ENCODE peak calls at places on chromosomes 13 and 19, in five cellular contexts. One of them, this sample, is unnamed.
A peak's percentile ranks its signal among the peaks of the same experiment; 100 is the strongest.

GRCh38 chr19:46821512-46822359 is 28.9 kb downstream of the AP2S1 start:
- DNase-seq in fibroblast of villous mesenchyme: no peak
- DNase-seq in naive B cell: peak; percentile 67
- DNase-seq in mammary epithelial cell: no peak
- DNase-seq in nephron progenitor cell: no peak
- DNase-seq in this sample: peak; percentile 41

GRCh38 chr19:44576843-44577565 is 36.4 kb upstream of the IGSF23 start:
- DNase-seq in fibroblast of villous mesenchyme: peak; percentile 26
- DNase-seq in nephron progenitor cell: no peak
- DNase-seq in naive B cell: no peak
- DNase-seq in mammary epithelial cell: peak; percentile 56
- DNase-seq in this sample: peak; percentile 70

GRCh38 chr19:18278521-18279265 is 2.7 kb downstream of the JUND start:
- DNase-seq in naive B cell: peak; percentile 49
- DNase-seq in nephron progenitor cell: peak; percentile 18
- DNase-seq in mammary epithelial cell: no peak
- DNase-seq in fibroblast of villous mesenchyme: peak; percentile 43
- DNase-seq in this sample: no peak

GRCh38 chr13:102856603-102857002 is 10.8 kb downstream of the ERCC5 start:
- DNase-seq in fibroblast of villous mesenchyme: no peak
- DNase-seq in nephron progenitor cell: no peak
- DNase-seq in mammary epithelial cell: peak; percentile 23
- DNase-seq in naive B cell: no peak
- DNase-seq in this sample: no peak

GRCh38 chr13:78428646-78429045 is 174.7 kb downstream of the POU4F1 start:
- DNase-seq in naive B cell: no peak
- DNase-seq in mammary epithelial cell: no peak
- DNase-seq in fibroblast of villous mesenchyme: no peak
- DNase-seq in nephron progenitor cell: no peak
- DNase-seq in this sample: no peak

GRCh38 chr13:102724923-102725322 is 30.1 kb upstream of the METTL21C start:
- DNase-seq in nephron progenitor cell: no peak
- DNase-seq in mammary epithelial cell: peak; percentile 93
- DNase-seq in fibroblast of villous mesenchyme: peak; percentile 70
- DNase-seq in naive B cell: no peak
- DNase-seq in this sample: no peak

GRCh38 chr19:40513741-40514315 is 47.0 kb downstream of the SPTBN4 start:
- DNase-seq in fibroblast of villous mesenchyme: no peak
- DNase-seq in naive B cell: no peak
- DNase-seq in mammary epithelial cell: no peak
- DNase-seq in nephron progenitor cell: no peak
- DNase-seq in this sample: no peak

GRCh38 chr19:3065675-3066357 is 3.5 kb upstream of the TLE5 start:
- DNase-seq in mammary epithelial cell: no peak
- DNase-seq in fibroblast of villous mesenchyme: no peak
- DNase-seq in nephron progenitor cell: no peak
- DNase-seq in naive B cell: peak; percentile 71
- DNase-seq in this sample: no peak

GRCh38 chr13:26934096-26934495 is 173.5 kb upstream of the GPR12 start:
- DNase-seq in nephron progenitor cell: no peak
- DNase-seq in naive B cell: no peak
- DNase-seq in fibroblast of villous mesenchyme: no peak
- DNase-seq in mammary epithelial cell: no peak
- DNase-seq in this sample: no peak

GRCh38 chr19:39465956-39466747 is 14.5 kb upstream of the TIMM50 start:
- DNase-seq in fibroblast of villous mesenchyme: no peak
- DNase-seq in mammary epithelial cell: no peak
- DNase-seq in nephron progenitor cell: no peak
- DNase-seq in naive B cell: no peak
- DNase-seq in this sample: no peak

GRCh38 chr13:70959376-70959775 is 851.1 kb upstream of the KLHL1 start:
- DNase-seq in naive B cell: no peak
- DNase-seq in mammary epithelial cell: no peak
- DNase-seq in nephron progenitor cell: no peak
- DNase-seq in fibroblast of villous mesenchyme: no peak
- DNase-seq in this sample: no peak

This sample was measured in H9.